ENCODE peak calls at places on chromosomes 11 and 22, in ten cellular contexts. M, U, H, T, C, Y, K, Q, P and R are unnamed samples.

GRCh38 chr11:102347526-102348331 is 715 bp downstream of the BIRC2 start:
- DNase-seq in U (no peak), C (peak), T (no peak), H (peak), K (peak), M (no peak), Q (no peak), P (peak), Y (no peak), R (no peak)

GRCh38 chr11:81749245-81749644 is 984.4 kb downstream of the FAM181B start:
- DNase-seq in M (no peak), T (no peak), H (no peak), U (no peak), K (no peak), C (no peak), Y (no peak), P (no peak), Q (no peak), R (no peak)

GRCh38 chr22:30471616-30472318 is at the start of gene SEC14L3:
- DNase-seq in U (no peak), H (no peak), Y (no peak), P (no peak), K (no peak), C (no peak), T (no peak), Q (no peak), M (no peak), R (no peak)

GRCh38 chr11:26297179-26297970 is 34.6 kb upstream of the ANO3 start:
- DNase-seq in Y (no peak), H (peak), Q (no peak), U (no peak), P (peak), C (peak), M (no peak), K (peak), T (no peak), R (no peak)

GRCh38 chr11:13955971-13956421 is 6.5 kb upstream of the SPON1 start:
- DNase-seq in P (peak), C (peak), U (no peak), T (peak), M (no peak), Y (peak), H (peak), Q (peak), K (peak), R (peak)

GRCh38 chr22:24054356-24054755 is 43.3 kb downstream of the CABIN1 start:
- DNase-seq in K (no peak), C (no peak), U (no peak), H (no peak), T (no peak), P (no peak), M (no peak), Q (no peak), Y (no peak), R (no peak)

GRCh38 chr22:33867118-33867863 is 53.0 kb downstream of the LARGE1 start:
- DNase-seq in U (no peak), T (no peak), H (no peak), K (no peak), Q (no peak), C (no peak), P (no peak), M (no peak), Y (no peak), R (no peak)

GRCh38 chr11:67370351-67371076 is 2.9 kb downstream of the CLCF1 start:
- DNase-seq in K (no peak), H (no peak), U (no peak), T (no peak), P (no peak), Y (no peak), Q (no peak), M (no peak), C (no peak), R (no peak)

GRCh38 chr11:17414317-17414737 is 25.9 kb upstream of the KCNJ11 start:
- DNase-seq in H (no peak), Q (no peak), T (no peak), P (no peak), K (peak), Y (no peak), C (no peak), U (no peak), M (no peak), R (no peak)

GRCh38 chr22:26713823-26714449 is 56.5 kb downstream of the MIAT start:
- DNase-seq in Q (no peak), U (no peak), Y (no peak), K (no peak), P (no peak), T (no peak), M (no peak), C (peak), H (no peak), R (no peak)

GRCh38 chr11:36062796-36063380 is 119.0 kb downstream of the LDLRAD3 start:
- DNase-seq in U (no peak), K (no peak), C (no peak), M (no peak), Y (no peak), T (no peak), Q (no peak), P (no peak), H (no peak), R (no peak)

GRCh38 chr11:69662806-69663205 is 12.3 kb downstream of the LTO1 start:
- DNase-seq in T (no peak), U (no peak), Y (no peak), C (no peak), P (no peak), M (peak), K (no peak), Q (no peak), H (no peak), R (no peak)

GRCh38 chr11:102582140-102582539 is 43.0 kb downstream of the MMP20 start:
- DNase-seq in H (no peak), M (no peak), P (no peak), Y (no peak), K (no peak), T (no peak), Q (no peak), U (no peak), C (no peak), R (no peak)

GRCh38 chr11:61666684-61667297 is 13.4 kb upstream of the DAGLA start:
- DNase-seq in U (no peak), M (no peak), C (no peak), H (no peak), K (no peak), P (no peak), Y (no peak), Q (no peak), T (no peak), R (no peak)

GRCh38 chr11:93160808-93161207 is 37.0 kb downstream of the SLC36A4 start:
- DNase-seq in T (no peak), Q (no peak), C (peak), P (no peak), U (no peak), H (no peak), K (no peak), Y (no peak), M (no peak), R (no peak)

GRCh38 chr11:67670316-67671210 is 3.9 kb downstream of the ALDH3B2 start:
- DNase-seq in C (no peak), K (no peak), M (no peak), T (no peak), U (no peak), Y (no peak), P (no peak), H (no peak), Q (no peak), R (no peak)

GRCh38 chr11:126440792-126441514 is 85.5 kb downstream of the ST3GAL4 start:
- DNase-seq in Q (peak), C (peak), U (peak), Y (peak), M (peak), H (peak), K (peak), P (peak), T (peak), R (peak)

GRCh38 chr11:46279393-46280099 is 2.1 kb downstream of the CREB3L1 start:
- DNase-seq in M (peak), Q (no peak), C (no peak), P (no peak), H (no peak), T (no peak), Y (no peak), U (no peak), K (peak), R (no peak)

GRCh38 chr11:1336836-1337646 is 27.6 kb upstream of the TOLLIP start:
- DNase-seq in Y (peak), P (no peak), K (peak), H (peak), T (peak), Q (peak), U (no peak), C (peak), M (peak), R (peak)

GRCh38 chr11:119666061-119666460 is 62.9 kb downstream of the NECTIN1 start:
- DNase-seq in U (no peak), M (no peak), K (no peak), Q (no peak), T (no peak), C (peak), H (no peak), P (no peak), Y (no peak), R (no peak)

GRCh38 chr22:48885271-48885918 is 942.3 kb downstream of the BRD1 start:
- DNase-seq in U (no peak), K (peak), M (peak), Q (no peak), T (no peak), Y (no peak), P (no peak), H (peak), C (no peak), R (no peak)

GRCh38 chr11:60515144-60515855 is at the start of gene MS4A13:
- DNase-seq in U (no peak), K (no peak), Q (no peak), M (no peak), T (no peak), C (no peak), Y (no peak), H (no peak), P (no peak), R (no peak)

GRCh38 chr11:62980133-62980760 is 4.5 kb downstream of the SLC22A6 start:
- DNase-seq in H (peak), U (no peak), K (no peak), Q (no peak), Y (no peak), T (no peak), M (no peak), P (no peak), C (peak), R (no peak)

GRCh38 chr11:16211407-16211806 is 144.9 kb downstream of the SOX6 start:
- DNase-seq in P (no peak), T (no peak), Q (no peak), U (no peak), C (no peak), H (no peak), K (no peak), M (no peak), Y (no peak), R (no peak)

GRCh38 chr11:18374956-18375355 is 19.4 kb upstream of the LDHA start:
- DNase-seq in H (no peak), Q (no peak), U (no peak), P (no peak), M (no peak), K (no peak), T (no peak), Y (no peak), C (no peak), R (no peak)

GRCh38 chr11:124804884-124805283 is 4.7 kb upstream of the MSANTD2 start:
- DNase-seq in U (no peak), T (no peak), C (no peak), Y (no peak), M (no peak), K (no peak), P (no peak), H (no peak), Q (no peak), R (no peak)

GRCh38 chr11:86244063-86244521 is 461 bp upstream of the EED start:
- DNase-seq in P (peak), Y (no peak), H (peak), C (peak), K (peak), Q (peak), T (peak), U (no peak), M (peak), R (peak)

GRCh38 chr22:42947211-42947990 is 67.5 kb downstream of the PACSIN2 start:
- DNase-seq in Y (no peak), P (no peak), C (peak), H (peak), U (no peak), M (peak), K (peak), Q (no peak), T (no peak), R (no peak)

GRCh38 chr22:38935023-38935422 is 22.4 kb upstream of the APOBEC3A start:
- DNase-seq in C (peak), H (no peak), P (no peak), U (no peak), M (peak), K (peak), Y (no peak), Q (no peak), T (no peak), R (no peak)

GRCh38 chr22:23260645-23261581 is 80.6 kb downstream of the BCR start:
- DNase-seq in H (no peak), C (no peak), Y (no peak), M (no peak), Q (no peak), T (no peak), U (no peak), K (no peak), P (no peak), R (no peak)